ENCODE peak calls at places on chromosomes 11 and 22, in ten cellular contexts. One of them, this sample, is unnamed.

GRCh38 chr11:9004310-9004945 is 627 bp upstream of the NRIP3 start:
- DNase-seq in cardiac muscle cell: peak; percentile 54
- DNase-seq in CD8-positive, alpha-beta T cell: no peak
- DNase-seq in endodermal cell: peak; percentile 88
- DNase-seq in psoas muscle: no peak
- DNase-seq in hepatocyte: peak; percentile 32
- DNase-seq in CD8-positive, alpha-beta memory T cell: peak; percentile 27
- DNase-seq in SJSA1: no peak
- DNase-seq in heart left ventricle: peak; percentile 70
- DNase-seq in lung: no peak
- DNase-seq in this sample: no peak

GRCh38 chr11:44622721-44623258 is 57.3 kb downstream of the CD82 start:
- DNase-seq in cardiac muscle cell: no peak
- DNase-seq in CD8-positive, alpha-beta T cell: no peak
- DNase-seq in endodermal cell: peak; percentile 38
- DNase-seq in psoas muscle: no peak
- DNase-seq in hepatocyte: peak; percentile 3
- DNase-seq in CD8-positive, alpha-beta memory T cell: no peak
- DNase-seq in SJSA1: peak; percentile 40
- DNase-seq in heart left ventricle: no peak
- DNase-seq in lung: peak; percentile 25
- DNase-seq in this sample: no peak

GRCh38 chr11:76641905-76642304 is 28.6 kb downstream of the LRRC32 start:
- DNase-seq in cardiac muscle cell: no peak
- DNase-seq in CD8-positive, alpha-beta T cell: no peak
- DNase-seq in endodermal cell: no peak
- DNase-seq in psoas muscle: no peak
- DNase-seq in hepatocyte: no peak
- DNase-seq in CD8-positive, alpha-beta memory T cell: no peak
- DNase-seq in SJSA1: no peak
- DNase-seq in heart left ventricle: no peak
- DNase-seq in lung: no peak
- DNase-seq in this sample: no peak

GRCh38 chr11:20342347-20343279 is 20.9 kb upstream of the HTATIP2 start:
- DNase-seq in cardiac muscle cell: peak; percentile 78
- DNase-seq in CD8-positive, alpha-beta T cell: no peak
- DNase-seq in endodermal cell: peak; percentile 95
- DNase-seq in psoas muscle: no peak
- DNase-seq in hepatocyte: peak; percentile 77
- DNase-seq in CD8-positive, alpha-beta memory T cell: no peak
- DNase-seq in SJSA1: no peak
- DNase-seq in heart left ventricle: no peak
- DNase-seq in lung: no peak
- DNase-seq in this sample: peak; percentile 43

GRCh38 chr11:61828629-61829407 is 718 bp downstream of the FADS2 start:
- DNase-seq in cardiac muscle cell: peak; percentile 68
- DNase-seq in CD8-positive, alpha-beta T cell: no peak
- DNase-seq in endodermal cell: peak; percentile 82
- DNase-seq in psoas muscle: peak; percentile 63
- DNase-seq in hepatocyte: peak; percentile 74
- DNase-seq in CD8-positive, alpha-beta memory T cell: no peak
- DNase-seq in SJSA1: no peak
- DNase-seq in heart left ventricle: peak; percentile 76
- DNase-seq in lung: peak; percentile 43
- DNase-seq in this sample: no peak

GRCh38 chr22:32723632-32724031 is 77.9 kb upstream of the TIMP3 start:
- DNase-seq in cardiac muscle cell: no peak
- DNase-seq in CD8-positive, alpha-beta T cell: no peak
- DNase-seq in endodermal cell: no peak
- DNase-seq in psoas muscle: peak; percentile 79
- DNase-seq in hepatocyte: peak; percentile 61
- DNase-seq in CD8-positive, alpha-beta memory T cell: no peak
- DNase-seq in SJSA1: peak; percentile 52
- DNase-seq in heart left ventricle: peak; percentile 87
- DNase-seq in lung: peak; percentile 61
- DNase-seq in this sample: no peak

GRCh38 chr11:75874942-75875341 is 59.9 kb downstream of the UVRAG start:
- DNase-seq in cardiac muscle cell: no peak
- DNase-seq in CD8-positive, alpha-beta T cell: no peak
- DNase-seq in endodermal cell: no peak
- DNase-seq in psoas muscle: no peak
- DNase-seq in hepatocyte: no peak
- DNase-seq in CD8-positive, alpha-beta memory T cell: no peak
- DNase-seq in SJSA1: no peak
- DNase-seq in heart left ventricle: no peak
- DNase-seq in lung: no peak
- DNase-seq in this sample: no peak

GRCh38 chr22:49266561-49267519 is 560.8 kb downstream of the BRD1 start:
- DNase-seq in cardiac muscle cell: no peak
- DNase-seq in CD8-positive, alpha-beta T cell: no peak
- DNase-seq in endodermal cell: peak; percentile 72
- DNase-seq in psoas muscle: no peak
- DNase-seq in hepatocyte: no peak
- DNase-seq in CD8-positive, alpha-beta memory T cell: no peak
- DNase-seq in SJSA1: peak; percentile 32
- DNase-seq in heart left ventricle: no peak
- DNase-seq in lung: no peak
- DNase-seq in this sample: no peak

GRCh38 chr11:60717956-60718355 is 6.6 kb upstream of the MS4A18 start:
- DNase-seq in cardiac muscle cell: no peak
- DNase-seq in CD8-positive, alpha-beta T cell: no peak
- DNase-seq in endodermal cell: no peak
- DNase-seq in psoas muscle: no peak
- DNase-seq in hepatocyte: no peak
- DNase-seq in CD8-positive, alpha-beta memory T cell: peak; percentile 1
- DNase-seq in SJSA1: no peak
- DNase-seq in heart left ventricle: no peak
- DNase-seq in lung: no peak
- DNase-seq in this sample: no peak

GRCh38 chr22:24156146-24156914 is 25.0 kb upstream of the SUSD2 start:
- DNase-seq in cardiac muscle cell: peak; percentile 72
- DNase-seq in CD8-positive, alpha-beta T cell: peak; percentile 22
- DNase-seq in endodermal cell: no peak
- DNase-seq in psoas muscle: peak; percentile 64
- DNase-seq in hepatocyte: peak; percentile 72
- DNase-seq in CD8-positive, alpha-beta memory T cell: peak; percentile 61
- DNase-seq in SJSA1: peak; percentile 61
- DNase-seq in heart left ventricle: peak; percentile 77
- DNase-seq in lung: no peak
- DNase-seq in this sample: no peak

GRCh38 chr22:24156915-24157782 is 24.1 kb upstream of the SUSD2 start:
- DNase-seq in cardiac muscle cell: peak; percentile 90
- DNase-seq in CD8-positive, alpha-beta T cell: peak; percentile 77
- DNase-seq in endodermal cell: peak; percentile 98
- DNase-seq in psoas muscle: peak; percentile 88
- DNase-seq in hepatocyte: peak; percentile 94
- DNase-seq in CD8-positive, alpha-beta memory T cell: peak; percentile 87
- DNase-seq in SJSA1: peak; percentile 94
- DNase-seq in heart left ventricle: peak; percentile 91
- DNase-seq in lung: peak; percentile 90
- DNase-seq in this sample: peak; percentile 87

GRCh38 chr22:24155597-24156145 is 25.6 kb upstream of the SUSD2 start:
- DNase-seq in cardiac muscle cell: peak; percentile 84
- DNase-seq in CD8-positive, alpha-beta T cell: peak; percentile 18
- DNase-seq in endodermal cell: peak; percentile 83
- DNase-seq in psoas muscle: peak; percentile 88
- DNase-seq in hepatocyte: peak; percentile 79
- DNase-seq in CD8-positive, alpha-beta memory T cell: no peak
- DNase-seq in SJSA1: peak; percentile 73
- DNase-seq in heart left ventricle: peak; percentile 89
- DNase-seq in lung: peak; percentile 81
- DNase-seq in this sample: no peak

GRCh38 chr22:24159650-24160049 is 21.6 kb upstream of the SUSD2 start:
- DNase-seq in cardiac muscle cell: no peak
- DNase-seq in CD8-positive, alpha-beta T cell: no peak
- DNase-seq in endodermal cell: no peak
- DNase-seq in psoas muscle: no peak
- DNase-seq in hepatocyte: no peak
- DNase-seq in CD8-positive, alpha-beta memory T cell: no peak
- DNase-seq in SJSA1: no peak
- DNase-seq in heart left ventricle: no peak
- DNase-seq in lung: no peak
- DNase-seq in this sample: no peak

GRCh38 chr22:24157783-24158170 is 23.5 kb upstream of the SUSD2 start:
- DNase-seq in cardiac muscle cell: no peak
- DNase-seq in CD8-positive, alpha-beta T cell: no peak
- DNase-seq in endodermal cell: no peak
- DNase-seq in psoas muscle: no peak
- DNase-seq in hepatocyte: no peak
- DNase-seq in CD8-positive, alpha-beta memory T cell: no peak
- DNase-seq in SJSA1: no peak
- DNase-seq in heart left ventricle: no peak
- DNase-seq in lung: no peak
- DNase-seq in this sample: no peak
- H3K4me1 ChIP-seq in cardiac muscle cell: peaks cover 31% of the 10 kb centered on the region
- H3K4me1 ChIP-seq in CD8-positive, alpha-beta T cell: peaks cover 76% of the 10 kb centered on the region
- H3K4me1 ChIP-seq in endodermal cell: peaks cover 18% of the 10 kb centered on the region
- H3K4me1 ChIP-seq in psoas muscle: peaks cover 20% of the 10 kb centered on the region
- H3K4me1 ChIP-seq in hepatocyte: peaks cover 16% of the 10 kb centered on the region
- H3K4me1 ChIP-seq in CD8-positive, alpha-beta memory T cell: peaks cover 66% of the 10 kb centered on the region
- H3K4me1 ChIP-seq in SJSA1: peaks cover 46% of the 10 kb centered on the region
- H3K4me1 ChIP-seq in heart left ventricle: peaks cover 50% of the 10 kb centered on the region
- H3K4me1 ChIP-seq in lung: peaks cover 38% of the 10 kb centered on the region
- H3K4me1 ChIP-seq in this sample: peaks cover 8% of the 10 kb centered on the region

GRCh38 chr11:45853616-45854219 is 6.4 kb downstream of the CRY2 start:
- DNase-seq in cardiac muscle cell: peak; percentile 46
- DNase-seq in CD8-positive, alpha-beta T cell: no peak
- DNase-seq in endodermal cell: no peak
- DNase-seq in psoas muscle: peak; percentile 65
- DNase-seq in hepatocyte: no peak
- DNase-seq in CD8-positive, alpha-beta memory T cell: no peak
- DNase-seq in SJSA1: no peak
- DNase-seq in heart left ventricle: no peak
- DNase-seq in lung: no peak
- DNase-seq in this sample: no peak

GRCh38 chr11:45855308-45855707 is 8.0 kb downstream of the CRY2 start:
- DNase-seq in cardiac muscle cell: no peak
- DNase-seq in CD8-positive, alpha-beta T cell: no peak
- DNase-seq in endodermal cell: no peak
- DNase-seq in psoas muscle: no peak
- DNase-seq in hepatocyte: no peak
- DNase-seq in CD8-positive, alpha-beta memory T cell: no peak
- DNase-seq in SJSA1: no peak
- DNase-seq in heart left ventricle: no peak
- DNase-seq in lung: no peak
- DNase-seq in this sample: no peak

GRCh38 chr11:45852712-45853101 is 5.4 kb downstream of the CRY2 start:
- DNase-seq in cardiac muscle cell: no peak
- DNase-seq in CD8-positive, alpha-beta T cell: no peak
- DNase-seq in endodermal cell: peak; percentile 70
- DNase-seq in psoas muscle: peak; percentile 69
- DNase-seq in hepatocyte: no peak
- DNase-seq in CD8-positive, alpha-beta memory T cell: no peak
- DNase-seq in SJSA1: no peak
- DNase-seq in heart left ventricle: no peak
- DNase-seq in lung: no peak
- DNase-seq in this sample: no peak

GRCh38 chr11:45850446-45850845 is 3.2 kb downstream of the CRY2 start:
- DNase-seq in cardiac muscle cell: no peak
- DNase-seq in CD8-positive, alpha-beta T cell: no peak
- DNase-seq in endodermal cell: no peak
- DNase-seq in psoas muscle: no peak
- DNase-seq in hepatocyte: no peak
- DNase-seq in CD8-positive, alpha-beta memory T cell: no peak
- DNase-seq in SJSA1: no peak
- DNase-seq in heart left ventricle: no peak
- DNase-seq in lung: no peak
- DNase-seq in this sample: no peak

GRCh38 chr11:45852018-45852711 is 4.9 kb downstream of the CRY2 start:
- DNase-seq in cardiac muscle cell: no peak
- DNase-seq in CD8-positive, alpha-beta T cell: no peak
- DNase-seq in endodermal cell: peak; percentile 81
- DNase-seq in psoas muscle: no peak
- DNase-seq in hepatocyte: no peak
- DNase-seq in CD8-positive, alpha-beta memory T cell: no peak
- DNase-seq in SJSA1: no peak
- DNase-seq in heart left ventricle: no peak
- DNase-seq in lung: no peak
- DNase-seq in this sample: no peak
- H3K27ac ChIP-seq in cardiac muscle cell: no peak overlapping the region
- H3K27ac ChIP-seq in CD8-positive, alpha-beta T cell: no peak overlapping the region
- H3K27ac ChIP-seq in endodermal cell: no peak overlapping the region
- H3K27ac ChIP-seq in psoas muscle: peak overlapping the region; percentile 96
- H3K27ac ChIP-seq in hepatocyte: no peak overlapping the region
- H3K27ac ChIP-seq in CD8-positive, alpha-beta memory T cell: no peak overlapping the region
- H3K27ac ChIP-seq in SJSA1: no peak overlapping the region
- H3K27ac ChIP-seq in heart left ventricle: peak overlapping the region; percentile 97
- H3K27ac ChIP-seq in lung: peak overlapping the region; percentile 35
- H3K27ac ChIP-seq in this sample: no peak overlapping the region

GRCh38 chr11:12111482-12112149 is 1.2 kb downstream of the MICAL2 start:
- DNase-seq in cardiac muscle cell: no peak
- DNase-seq in CD8-positive, alpha-beta T cell: no peak
- DNase-seq in endodermal cell: no peak
- DNase-seq in psoas muscle: no peak
- DNase-seq in hepatocyte: no peak
- DNase-seq in CD8-positive, alpha-beta memory T cell: no peak
- DNase-seq in SJSA1: no peak
- DNase-seq in heart left ventricle: no peak
- DNase-seq in lung: no peak
- DNase-seq in this sample: no peak

GRCh38 chr11:12114487-12115033 is 4.2 kb downstream of the MICAL2 start:
- DNase-seq in cardiac muscle cell: no peak
- DNase-seq in CD8-positive, alpha-beta T cell: no peak
- DNase-seq in endodermal cell: no peak
- DNase-seq in psoas muscle: no peak
- DNase-seq in hepatocyte: no peak
- DNase-seq in CD8-positive, alpha-beta memory T cell: no peak
- DNase-seq in SJSA1: no peak
- DNase-seq in heart left ventricle: no peak
- DNase-seq in lung: no peak
- DNase-seq in this sample: no peak

GRCh38 chr11:12112150-12112520 is 1.7 kb downstream of the MICAL2 start:
- DNase-seq in cardiac muscle cell: no peak
- DNase-seq in CD8-positive, alpha-beta T cell: no peak
- DNase-seq in endodermal cell: no peak
- DNase-seq in psoas muscle: no peak
- DNase-seq in hepatocyte: no peak
- DNase-seq in CD8-positive, alpha-beta memory T cell: no peak
- DNase-seq in SJSA1: no peak
- DNase-seq in heart left ventricle: no peak
- DNase-seq in lung: no peak
- DNase-seq in this sample: no peak

GRCh38 chr11:12113294-12113693 is 2.9 kb downstream of the MICAL2 start:
- DNase-seq in cardiac muscle cell: no peak
- DNase-seq in CD8-positive, alpha-beta T cell: no peak
- DNase-seq in endodermal cell: no peak
- DNase-seq in psoas muscle: no peak
- DNase-seq in hepatocyte: no peak
- DNase-seq in CD8-positive, alpha-beta memory T cell: no peak
- DNase-seq in SJSA1: no peak
- DNase-seq in heart left ventricle: no peak
- DNase-seq in lung: no peak
- DNase-seq in this sample: no peak

GRCh38 chr11:12112731-12113130 is 2.3 kb downstream of the MICAL2 start:
- DNase-seq in cardiac muscle cell: no peak
- DNase-seq in CD8-positive, alpha-beta T cell: no peak
- DNase-seq in endodermal cell: no peak
- DNase-seq in psoas muscle: no peak
- DNase-seq in hepatocyte: no peak
- DNase-seq in CD8-positive, alpha-beta memory T cell: no peak
- DNase-seq in SJSA1: no peak
- DNase-seq in heart left ventricle: no peak
- DNase-seq in lung: no peak
- DNase-seq in this sample: no peak
- H3K4me3 ChIP-seq in cardiac muscle cell: no peak overlapping the region
- H3K4me3 ChIP-seq in CD8-positive, alpha-beta T cell: no peak overlapping the region
- H3K4me3 ChIP-seq in endodermal cell: no peak overlapping the region
- H3K4me3 ChIP-seq in psoas muscle: no peak overlapping the region
- H3K4me3 ChIP-seq in hepatocyte: no peak overlapping the region
- H3K4me3 ChIP-seq in CD8-positive, alpha-beta memory T cell: no peak overlapping the region
- H3K4me3 ChIP-seq in SJSA1: no peak overlapping the region
- H3K4me3 ChIP-seq in heart left ventricle: no peak overlapping the region
- H3K4me3 ChIP-seq in lung: no peak overlapping the region
- H3K4me3 ChIP-seq in this sample: no peak overlapping the region

GRCh38 chr22:41511521-41511968 is 32.7 kb downstream of the POLR3H start:
- DNase-seq in cardiac muscle cell: no peak
- DNase-seq in CD8-positive, alpha-beta T cell: no peak
- DNase-seq in endodermal cell: no peak
- DNase-seq in psoas muscle: peak; percentile 54
- DNase-seq in hepatocyte: no peak
- DNase-seq in CD8-positive, alpha-beta memory T cell: no peak
- DNase-seq in SJSA1: no peak
- DNase-seq in heart left ventricle: no peak
- DNase-seq in lung: no peak
- DNase-seq in this sample: no peak
- H3K4me1 ChIP-seq in cardiac muscle cell: peaks cover 25% of the 10 kb centered on the region
- H3K4me1 ChIP-seq in CD8-positive, alpha-beta T cell: no peaks in the 10 kb centered on the region
- H3K4me1 ChIP-seq in endodermal cell: peaks cover 8% of the 10 kb centered on the region
- H3K4me1 ChIP-seq in psoas muscle: peaks cover 68% of the 10 kb centered on the region
- H3K4me1 ChIP-seq in hepatocyte: peaks cover 16% of the 10 kb centered on the region
- H3K4me1 ChIP-seq in CD8-positive, alpha-beta memory T cell: no peaks in the 10 kb centered on the region
- H3K4me1 ChIP-seq in SJSA1: no peaks in the 10 kb centered on the region
- H3K4me1 ChIP-seq in heart left ventricle: peaks cover 36% of the 10 kb centered on the region
- H3K4me1 ChIP-seq in lung: no peaks in the 10 kb centered on the region
- H3K4me1 ChIP-seq in this sample: peaks cover 5% of the 10 kb centered on the region

This sample was measured in iPS DF 6.9.